ENCODE peak calls at places on chromosomes 1 and 21, in four cellular contexts. One of them, this sample, is unnamed.

GRCh38 chr1:227887697-227888403 is 59.9 kb downstream of the WNT9A start:
- DNase-seq in activated CD8-positive, alpha-beta memory T cell treated with anti-CD3 and anti-CD28 coated beads for 4 hours: no peak
- DNase-seq in H54: no peak
- DNase-seq in CD8-positive, alpha-beta T cell: no peak
- DNase-seq in this sample: no peak

GRCh38 chr1:160410412-160411005 is 10.1 kb downstream of the VANGL2 start:
- DNase-seq in H54: no peak
- DNase-seq in activated CD8-positive, alpha-beta memory T cell treated with anti-CD3 and anti-CD28 coated beads for 4 hours: no peak
- DNase-seq in CD8-positive, alpha-beta T cell: no peak
- DNase-seq in this sample: no peak

GRCh38 chr21:44626262-44626661 is 631 bp upstream of the KRTAP10-9 start:
- DNase-seq in activated CD8-positive, alpha-beta memory T cell treated with anti-CD3 and anti-CD28 coated beads for 4 hours: no peak
- DNase-seq in H54: no peak
- DNase-seq in CD8-positive, alpha-beta T cell: no peak
- DNase-seq in this sample: no peak

GRCh38 chr1:44422161-44422560 is 17.1 kb downstream of the RNF220 start:
- DNase-seq in CD8-positive, alpha-beta T cell: no peak
- DNase-seq in H54: no peak
- DNase-seq in activated CD8-positive, alpha-beta memory T cell treated with anti-CD3 and anti-CD28 coated beads for 4 hours: no peak
- DNase-seq in this sample: no peak

GRCh38 chr1:237875291-237875690 is 15.4 kb downstream of the ZP4 start:
- DNase-seq in H54: peak; percentile 26
- DNase-seq in activated CD8-positive, alpha-beta memory T cell treated with anti-CD3 and anti-CD28 coated beads for 4 hours: no peak
- DNase-seq in CD8-positive, alpha-beta T cell: no peak
- DNase-seq in this sample: no peak

GRCh38 chr1:180229483-180230415 is at the start of gene LHX4:
- DNase-seq in CD8-positive, alpha-beta T cell: no peak
- DNase-seq in activated CD8-positive, alpha-beta memory T cell treated with anti-CD3 and anti-CD28 coated beads for 4 hours: no peak
- DNase-seq in H54: peak; percentile 80
- DNase-seq in this sample: no peak

GRCh38 chr1:212650228-212650627 is 41.7 kb downstream of the ATF3 start:
- DNase-seq in H54: no peak
- DNase-seq in activated CD8-positive, alpha-beta memory T cell treated with anti-CD3 and anti-CD28 coated beads for 4 hours: no peak
- DNase-seq in CD8-positive, alpha-beta T cell: no peak
- DNase-seq in this sample: no peak

GRCh38 chr1:51231121-51231520 is 5.0 kb upstream of the RNF11 start:
- DNase-seq in activated CD8-positive, alpha-beta memory T cell treated with anti-CD3 and anti-CD28 coated beads for 4 hours: no peak
- DNase-seq in H54: no peak
- DNase-seq in CD8-positive, alpha-beta T cell: no peak
- DNase-seq in this sample: no peak

GRCh38 chr1:173749137-173749536 is 34.4 kb downstream of the KLHL20 start:
- DNase-seq in activated CD8-positive, alpha-beta memory T cell treated with anti-CD3 and anti-CD28 coated beads for 4 hours: no peak
- DNase-seq in CD8-positive, alpha-beta T cell: no peak
- DNase-seq in H54: no peak
- DNase-seq in this sample: no peak

GRCh38 chr1:208254376-208254775 is 10.2 kb upstream of the PLXNA2 start:
- DNase-seq in activated CD8-positive, alpha-beta memory T cell treated with anti-CD3 and anti-CD28 coated beads for 4 hours: no peak
- DNase-seq in CD8-positive, alpha-beta T cell: no peak
- DNase-seq in H54: no peak
- DNase-seq in this sample: no peak

GRCh38 chr1:17957588-17958267 is 149.9 kb upstream of the IGSF21 start:
- DNase-seq in activated CD8-positive, alpha-beta memory T cell treated with anti-CD3 and anti-CD28 coated beads for 4 hours: no peak
- DNase-seq in CD8-positive, alpha-beta T cell: no peak
- DNase-seq in H54: no peak
- DNase-seq in this sample: no peak

GRCh38 chr1:56866656-56867055 is 12.1 kb downstream of the C8A start:
- DNase-seq in H54: no peak
- DNase-seq in CD8-positive, alpha-beta T cell: no peak
- DNase-seq in activated CD8-positive, alpha-beta memory T cell treated with anti-CD3 and anti-CD28 coated beads for 4 hours: no peak
- DNase-seq in this sample: no peak

GRCh38 chr1:96060621-96061020 is 661.0 kb upstream of the PTBP2 start:
- DNase-seq in H54: no peak
- DNase-seq in CD8-positive, alpha-beta T cell: no peak
- DNase-seq in activated CD8-positive, alpha-beta memory T cell treated with anti-CD3 and anti-CD28 coated beads for 4 hours: no peak
- DNase-seq in this sample: no peak

GRCh38 chr1:43783671-43784205 is 76.4 kb downstream of the ST3GAL3 start:
- DNase-seq in activated CD8-positive, alpha-beta memory T cell treated with anti-CD3 and anti-CD28 coated beads for 4 hours: no peak
- DNase-seq in CD8-positive, alpha-beta T cell: no peak
- DNase-seq in H54: no peak
- DNase-seq in this sample: peak; percentile 17

GRCh38 chr1:41892211-41892840 is 26.4 kb downstream of the HIVEP3 start:
- DNase-seq in CD8-positive, alpha-beta T cell: no peak
- DNase-seq in H54: no peak
- DNase-seq in activated CD8-positive, alpha-beta memory T cell treated with anti-CD3 and anti-CD28 coated beads for 4 hours: no peak
- DNase-seq in this sample: no peak

GRCh38 chr21:27759091-27759659 is 792.3 kb upstream of the ADAMTS5 start:
- DNase-seq in H54: no peak
- DNase-seq in CD8-positive, alpha-beta T cell: no peak
- DNase-seq in activated CD8-positive, alpha-beta memory T cell treated with anti-CD3 and anti-CD28 coated beads for 4 hours: no peak
- DNase-seq in this sample: no peak

GRCh38 chr1:225259542-225259941 is 168.3 kb downstream of the LBR start:
- DNase-seq in activated CD8-positive, alpha-beta memory T cell treated with anti-CD3 and anti-CD28 coated beads for 4 hours: no peak
- DNase-seq in H54: no peak
- DNase-seq in CD8-positive, alpha-beta T cell: no peak
- DNase-seq in this sample: no peak

GRCh38 chr1:28233264-28233606 is 406 bp upstream of the DNAJC8 start:
- DNase-seq in activated CD8-positive, alpha-beta memory T cell treated with anti-CD3 and anti-CD28 coated beads for 4 hours: no peak
- DNase-seq in H54: no peak
- DNase-seq in CD8-positive, alpha-beta T cell: no peak
- DNase-seq in this sample: no peak

GRCh38 chr1:246772686-246773085 is 48.5 kb downstream of the SCCPDH start:
- DNase-seq in activated CD8-positive, alpha-beta memory T cell treated with anti-CD3 and anti-CD28 coated beads for 4 hours: no peak
- DNase-seq in CD8-positive, alpha-beta T cell: no peak
- DNase-seq in H54: no peak
- DNase-seq in this sample: no peak

GRCh38 chr1:203625623-203626189 is 926 bp upstream of the ATP2B4 start:
- DNase-seq in CD8-positive, alpha-beta T cell: peak; percentile 38
- DNase-seq in H54: no peak
- DNase-seq in activated CD8-positive, alpha-beta memory T cell treated with anti-CD3 and anti-CD28 coated beads for 4 hours: peak; percentile 46
- DNase-seq in this sample: peak; percentile 36

GRCh38 chr1:114558548-114558947 is 22.9 kb downstream of the BCAS2 start:
- DNase-seq in activated CD8-positive, alpha-beta memory T cell treated with anti-CD3 and anti-CD28 coated beads for 4 hours: no peak
- DNase-seq in CD8-positive, alpha-beta T cell: no peak
- DNase-seq in H54: no peak
- DNase-seq in this sample: no peak

GRCh38 chr1:95197616-95198252 is 36.3 kb upstream of the RWDD3 start:
- DNase-seq in H54: peak; percentile 19
- DNase-seq in activated CD8-positive, alpha-beta memory T cell treated with anti-CD3 and anti-CD28 coated beads for 4 hours: no peak
- DNase-seq in CD8-positive, alpha-beta T cell: no peak
- DNase-seq in this sample: no peak

GRCh38 chr1:207327994-207328393 is 6.5 kb downstream of the CD55 start:
- DNase-seq in CD8-positive, alpha-beta T cell: no peak
- DNase-seq in H54: no peak
- DNase-seq in activated CD8-positive, alpha-beta memory T cell treated with anti-CD3 and anti-CD28 coated beads for 4 hours: no peak
- DNase-seq in this sample: no peak

GRCh38 chr1:224722838-224723237 is 106.7 kb downstream of the CNIH3 start:
- DNase-seq in H54: no peak
- DNase-seq in CD8-positive, alpha-beta T cell: no peak
- DNase-seq in activated CD8-positive, alpha-beta memory T cell treated with anti-CD3 and anti-CD28 coated beads for 4 hours: no peak
- DNase-seq in this sample: no peak

GRCh38 chr21:25370311-25370744 is 237.0 kb downstream of the MRPL39 start:
- DNase-seq in CD8-positive, alpha-beta T cell: no peak
- DNase-seq in activated CD8-positive, alpha-beta memory T cell treated with anti-CD3 and anti-CD28 coated beads for 4 hours: no peak
- DNase-seq in H54: peak; percentile 63
- DNase-seq in this sample: peak; percentile 57

GRCh38 chr1:230143534-230143933 is 76.5 kb downstream of the GALNT2 start:
- DNase-seq in activated CD8-positive, alpha-beta memory T cell treated with anti-CD3 and anti-CD28 coated beads for 4 hours: no peak
- DNase-seq in CD8-positive, alpha-beta T cell: no peak
- DNase-seq in H54: no peak
- DNase-seq in this sample: no peak

GRCh38 chr1:7401814-7402547 is 369.1 kb upstream of the VAMP3 start:
- DNase-seq in H54: peak; percentile 75
- DNase-seq in activated CD8-positive, alpha-beta memory T cell treated with anti-CD3 and anti-CD28 coated beads for 4 hours: no peak
- DNase-seq in CD8-positive, alpha-beta T cell: no peak
- DNase-seq in this sample: peak; percentile 96

GRCh38 chr1:59163268-59164092 is 133.4 kb upstream of the FGGY start:
- DNase-seq in CD8-positive, alpha-beta T cell: no peak
- DNase-seq in H54: no peak
- DNase-seq in activated CD8-positive, alpha-beta memory T cell treated with anti-CD3 and anti-CD28 coated beads for 4 hours: no peak
- DNase-seq in this sample: no peak

GRCh38 chr1:11898086-11898785 is 28.0 kb downstream of the KIAA2013 start:
- DNase-seq in activated CD8-positive, alpha-beta memory T cell treated with anti-CD3 and anti-CD28 coated beads for 4 hours: no peak
- DNase-seq in H54: no peak
- DNase-seq in CD8-positive, alpha-beta T cell: no peak
- DNase-seq in this sample: no peak

GRCh38 chr21:44702111-44702972 is 5.4 kb downstream of the KRTAP10-12 start:
- DNase-seq in H54: no peak
- DNase-seq in CD8-positive, alpha-beta T cell: no peak
- DNase-seq in activated CD8-positive, alpha-beta memory T cell treated with anti-CD3 and anti-CD28 coated beads for 4 hours: no peak
- DNase-seq in this sample: no peak

GRCh38 chr1:160206421-160207117 is 1.4 kb downstream of the PEA15 start:
- DNase-seq in activated CD8-positive, alpha-beta memory T cell treated with anti-CD3 and anti-CD28 coated beads for 4 hours: no peak
- DNase-seq in H54: peak; percentile 95
- DNase-seq in CD8-positive, alpha-beta T cell: no peak
- DNase-seq in this sample: no peak

GRCh38 chr1:119829636-119830035 is 18.4 kb upstream of the REG4 start:
- DNase-seq in CD8-positive, alpha-beta T cell: no peak
- DNase-seq in H54: no peak
- DNase-seq in activated CD8-positive, alpha-beta memory T cell treated with anti-CD3 and anti-CD28 coated beads for 4 hours: no peak
- DNase-seq in this sample: no peak

This sample was measured in Panc1.